ENCODE peak calls at places on chromosomes 11 and 22, in four cellular contexts. I is BJ, J is endothelial cell, Y is esophagus squamous epithelium. E is an unnamed sample.

GRCh38 chr11:8658210-8658968 is 24.1 kb downstream of the TRIM66 start:
- DNase-seq in J (no peak), I (no peak), Y (no peak), E (no peak)

GRCh38 chr22:47463220-47463619 is 700.8 kb downstream of the TBC1D22A start:
- DNase-seq in J (no peak), I (no peak), Y (no peak), E (no peak)

GRCh38 chr11:17767301-17767885 is 32.8 kb downstream of the KCNC1 start:
- DNase-seq in J (no peak), Y (no peak), I (no peak), E (no peak)

GRCh38 chr11:100769165-100769564 is 82.1 kb downstream of the ARHGAP42 start:
- DNase-seq in J (no peak), I (no peak), Y (no peak), E (no peak)

GRCh38 chr11:61961570-61962212 is 5.7 kb downstream of the FTH1 start:
- DNase-seq in I (no peak), J (no peak), Y (no peak), E (no peak)

GRCh38 chr22:41256254-41256897 is 15.6 kb upstream of the CHADL start:
- DNase-seq in I (peak), J (no peak), Y (no peak), E (no peak)

GRCh38 chr22:27133951-27134664 is 476.7 kb downstream of the MIAT start:
- DNase-seq in J (no peak), I (peak), Y (no peak), E (peak)

GRCh38 chr22:27636716-27637503 is 164.6 kb downstream of the MN1 start:
- DNase-seq in Y (no peak), J (no peak), I (no peak), E (peak)

GRCh38 chr11:27921472-27921871 is 186.5 kb downstream of the KIF18A start:
- DNase-seq in Y (no peak), J (no peak), I (no peak), E (no peak)

GRCh38 chr11:110373061-110373702 is 56.6 kb upstream of the FDX1 start:
- DNase-seq in Y (no peak), J (no peak), I (peak), E (no peak)

GRCh38 chr11:79242616-79243015 is 198.2 kb downstream of the TENM4 start:
- DNase-seq in I (no peak), J (no peak), Y (no peak), E (no peak)

GRCh38 chr11:112216591-112217105 is 9.6 kb upstream of the PTS start:
- DNase-seq in J (no peak), I (peak), Y (no peak), E (no peak)

GRCh38 chr11:46285594-46286033 is 8.2 kb downstream of the CREB3L1 start:
- DNase-seq in Y (no peak), I (no peak), J (no peak), E (no peak)

GRCh38 chr22:32880906-32881596 is 79.5 kb downstream of the TIMP3 start:
- DNase-seq in I (no peak), Y (no peak), J (peak), E (no peak)

GRCh38 chr11:57562596-57562995 is 4.9 kb downstream of the UBE2L6 start:
- DNase-seq in I (no peak), J (no peak), Y (no peak), E (no peak)
- TF ChIP-seq CTCF in I (no peak), J (no peak), Y (no peak), E (peak)

GRCh38 chr11:65921033-65921555 is 1.9 kb downstream of the DRAP1 start:
- DNase-seq in Y (no peak), J (no peak), I (no peak), E (no peak)

GRCh38 chr11:65920035-65920802 is 993 bp downstream of the DRAP1 start:
- DNase-seq in J (no peak), Y (no peak), I (no peak), E (no peak)

GRCh38 chr11:65921876-65922275 is 2.6 kb downstream of the DRAP1 start:
- DNase-seq in I (no peak), J (no peak), Y (no peak), E (no peak)

GRCh38 chr11:65925397-65925796 is 6.2 kb downstream of the DRAP1 start:
- DNase-seq in J (no peak), I (no peak), Y (no peak), E (no peak)

DNA sequence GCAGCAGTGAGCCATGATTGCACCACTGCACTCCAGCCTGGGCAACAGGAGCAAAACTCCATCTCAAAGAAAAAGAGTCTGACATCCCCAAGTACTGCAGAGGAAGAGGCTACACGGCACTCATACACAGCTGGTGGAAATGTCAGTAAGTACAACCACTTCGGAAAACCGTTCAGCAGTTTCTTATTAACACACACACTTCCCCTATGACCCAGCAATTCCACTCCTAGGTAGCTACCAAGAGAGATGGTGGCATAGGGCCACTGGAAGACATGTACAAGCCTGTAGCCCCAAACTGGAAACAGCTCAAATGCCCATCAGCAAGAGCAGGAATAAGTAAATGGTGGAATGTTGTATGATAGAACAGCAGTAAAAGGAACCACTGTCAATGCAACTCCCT is 3.3 kb downstream of the DRAP1 start:
- DNase-seq in I (no peak), Y (no peak), J (no peak), E (no peak)
- TF ChIP-seq CTCF in I (no peak), Y (no peak), J (no peak), E (no peak)

GRCh38 chr11:86453290-86454030 is 78.8 kb downstream of the CCDC81 start:
- DNase-seq in I (no peak), Y (no peak), J (no peak), E (no peak)
- TF ChIP-seq CTCF in I (no peak), Y (no peak), J (no peak), E (peak)

DNA sequence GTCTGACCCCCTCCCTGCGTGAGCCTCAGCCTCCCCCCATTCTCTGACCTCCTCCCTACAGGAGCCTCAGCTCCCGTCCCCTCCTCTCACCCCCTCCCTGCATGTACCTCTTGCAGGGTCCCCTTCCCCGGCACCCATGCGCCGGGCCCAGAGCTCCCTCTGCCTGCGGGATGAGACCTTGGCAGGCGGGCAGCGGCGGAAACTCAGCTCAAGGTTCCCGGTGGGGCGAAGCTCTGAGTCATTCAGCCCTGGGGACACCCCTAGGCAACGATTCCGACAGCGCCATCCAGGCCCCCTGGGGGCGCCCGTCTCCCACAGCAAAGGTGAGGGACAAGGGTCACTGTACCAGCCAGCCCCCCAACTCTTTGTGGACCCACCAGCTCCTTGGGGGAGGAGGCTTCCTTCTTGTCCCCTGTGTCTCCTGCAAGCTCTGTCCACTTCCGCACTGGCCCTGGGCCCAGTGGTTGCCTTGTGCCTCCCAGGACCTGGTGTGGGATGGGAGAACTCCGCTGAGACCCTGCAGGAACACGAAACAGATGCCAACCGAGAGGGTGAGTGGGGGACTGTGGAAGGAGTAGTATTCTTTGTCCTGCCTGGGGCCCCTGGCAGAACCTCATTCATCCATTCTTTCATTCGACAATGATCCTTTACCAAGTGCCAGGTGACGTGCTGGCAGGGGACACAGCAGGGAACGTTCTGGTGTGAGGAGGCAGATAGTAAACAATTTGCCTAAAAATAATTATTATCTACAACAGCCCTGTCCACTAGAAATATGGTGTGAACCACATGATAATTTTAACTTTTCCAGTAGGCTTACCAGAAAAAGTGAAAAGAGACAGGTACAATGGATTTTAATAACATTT is 3.7 kb upstream of the RPS6KA4 start:
- DNase-seq in Y (no peak), I (no peak), J (peak), E (peak)
- TF ChIP-seq CTCF in Y (peak), I (peak), J (peak), E (peak)

DNA sequence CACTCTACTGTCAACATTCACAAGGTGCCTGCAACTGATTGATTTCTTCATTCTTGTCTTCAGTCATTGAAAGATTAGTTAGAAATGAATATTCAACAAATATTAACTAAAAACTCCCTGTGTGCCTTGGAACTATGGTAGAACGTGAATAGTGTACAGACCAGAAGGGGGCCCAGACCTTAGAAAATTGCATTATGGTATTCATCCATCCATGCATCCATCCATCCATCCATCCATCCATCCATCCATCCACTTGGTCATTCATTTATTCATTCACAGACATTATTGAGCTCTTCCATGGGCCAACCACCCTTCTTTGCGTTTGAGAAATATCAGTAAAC is 10.2 kb upstream of the ACCSL start:
- DNase-seq in I (no peak), Y (no peak), J (no peak), E (no peak)
- TF ChIP-seq CTCF in I (no peak), Y (no peak), J (no peak), E (no peak)

GRCh38 chr22:43537019-43537585 is 125.3 kb downstream of the MPPED1 start:
- DNase-seq in I (no peak), J (no peak), Y (no peak), E (no peak)
- TF ChIP-seq CTCF in I (no peak), J (no peak), Y (no peak), E (peak)

E was measured in retinal pigment epithelial cell.